ENCODE peak calls at places on chromosomes 6 and 20, in six cellular contexts. O is GM23338; D is CD8-positive, alpha-beta T cell; I is hepatocyte; A is A549; S is fibroblast of pulmonary artery. X is an unnamed sample.
A peak's percentile ranks its signal among the peaks of the same experiment; 100 is the strongest.

GRCh38 chr6:20408851-20409250 is 7.2 kb downstream of the E2F3 start:
- DNase-seq in D (no peak), O (no peak), S (no peak), A (no peak), I (no peak), X (no peak)

GRCh38 chr6:132286298-132287019 is 114.8 kb downstream of the MOXD1 start:
- DNase-seq in O (no peak), A (no peak), S (no peak), I (no peak), D (no peak), X (no peak)

GRCh38 chr6:4055420-4056041 is 23.4 kb downstream of the FAM217A start:
- DNase-seq in D (no peak), S (peak; percentile 82), A (peak; percentile 47), I (peak; percentile 74), O (no peak), X (no peak)

GRCh38 chr20:23266530-23267398 is 83.8 kb upstream of the NXT1 start:
- DNase-seq in D (no peak), O (no peak), A (no peak), S (no peak), I (no peak), X (no peak)

GRCh38 chr6:37068523-37069270 is 63.2 kb downstream of the FGD2 start:
- DNase-seq in I (no peak), S (no peak), D (no peak), A (no peak), O (no peak), X (no peak)

GRCh38 chr6:61809004-61809595 is 476.9 kb downstream of the KHDRBS2 start:
- DNase-seq in A (peak; percentile 0), O (peak; percentile 60), D (no peak), S (peak; percentile 13), I (peak; percentile 26), X (no peak)

GRCh38 chr6:106761160-106761559 is 131.8 kb downstream of the QRSL1 start:
- DNase-seq in O (no peak), D (no peak), A (no peak), S (no peak), I (no peak), X (no peak)

GRCh38 chr20:1108437-1108920 is 9.9 kb upstream of the PSMF1 start:
- DNase-seq in A (peak; percentile 75), O (peak; percentile 82), I (peak; percentile 67), S (peak; percentile 45), D (peak; percentile 70), X (peak; percentile 16)

GRCh38 chr6:31710490-31711219 is 4.0 kb downstream of the LY6G6F start:
- DNase-seq in D (no peak), O (no peak), S (no peak), I (no peak), A (no peak), X (no peak)

GRCh38 chr6:146943673-146944072 is 260.5 kb upstream of the STXBP5 start:
- DNase-seq in A (no peak), D (no peak), O (no peak), S (no peak), I (no peak), X (no peak)

GRCh38 chr6:151690303-151690702 is 117.2 kb upstream of the ESR1 start:
- DNase-seq in O (no peak), S (peak; percentile 12), I (no peak), D (no peak), A (no peak), X (no peak)

GRCh38 chr6:111456208-111456607 is 26.8 kb downstream of the REV3L start:
- DNase-seq in I (no peak), O (no peak), S (peak; percentile 36), A (no peak), D (no peak), X (no peak)

GRCh38 chr20:24166412-24166811 is 177.8 kb upstream of the GGTLC1 start:
- DNase-seq in I (no peak), S (no peak), A (no peak), D (no peak), O (no peak), X (no peak)

GRCh38 chr6:128882560-128882959 is 378 bp upstream of the LAMA2 start:
- DNase-seq in I (peak; percentile 9), S (no peak), A (no peak), O (peak; percentile 38), D (no peak), X (no peak)

GRCh38 chr6:128888444-128889175 is 5.7 kb downstream of the LAMA2 start:
- DNase-seq in D (no peak), A (no peak), I (no peak), O (no peak), S (no peak), X (no peak)

GRCh38 chr6:128885381-128885780 is 2.4 kb downstream of the LAMA2 start:
- DNase-seq in S (no peak), I (no peak), A (no peak), D (no peak), O (no peak), X (no peak)

DNA sequence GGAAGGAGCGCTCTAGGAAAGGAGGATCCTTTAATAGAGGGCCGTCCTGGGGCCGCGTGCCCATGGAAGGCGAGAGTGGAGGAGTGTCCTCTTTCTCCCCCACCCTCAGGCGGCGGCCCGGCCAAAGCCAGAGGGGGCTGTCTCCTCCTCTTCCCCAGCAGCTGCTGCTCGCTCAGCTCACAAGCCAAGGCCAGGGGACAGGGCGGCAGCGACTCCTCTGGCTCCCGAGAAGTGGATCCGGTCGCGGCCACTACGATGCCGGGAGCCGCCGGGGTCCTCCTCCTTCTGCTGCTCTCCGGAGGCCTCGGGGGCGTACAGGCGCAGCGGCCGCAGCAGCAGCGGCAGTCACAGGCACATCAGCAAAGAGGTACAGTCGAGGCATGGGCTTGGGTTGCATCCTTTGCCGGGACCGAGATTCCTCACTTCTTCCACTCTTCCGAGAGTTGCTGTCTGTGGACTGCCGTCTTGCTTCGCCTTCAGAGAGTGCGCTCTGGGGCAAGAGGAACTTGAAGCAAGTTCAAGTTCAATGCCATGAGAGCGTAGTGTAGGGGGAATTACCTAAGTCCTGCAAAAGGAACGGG is at the start of gene LAMA2:
- DNase-seq in D (no peak), A (no peak), I (peak; percentile 84), S (peak; percentile 82), O (peak; percentile 85), X (no peak)
- TF ChIP-seq CTCF in D (no peak), A (no peak), I (peak; percentile 10), S (no peak), O (no peak), X (no peak)

GRCh38 chr6:116767715-116768114 is 2.2 kb upstream of the FAM162B start:
- DNase-seq in I (no peak), D (no peak), S (no peak), A (no peak), O (no peak), X (no peak)
- TF ChIP-seq CTCF in I (no peak), D (no peak), S (no peak), A (no peak), O (no peak), X (no peak)

GRCh38 chr20:50726955-50727791 is 4.2 kb upstream of the PARD6B start:
- DNase-seq in A (no peak), S (no peak), D (no peak), O (no peak), I (no peak), X (no peak)

GRCh38 chr20:50723672-50724071 is 7.7 kb upstream of the PARD6B start:
- DNase-seq in O (no peak), A (no peak), I (no peak), D (no peak), S (no peak), X (no peak)

GRCh38 chr20:50724112-50724724 is 7.2 kb upstream of the PARD6B start:
- DNase-seq in A (no peak), I (no peak), D (no peak), O (no peak), S (no peak), X (no peak)

GRCh38 chr20:50725722-50726000 is 5.7 kb upstream of the PARD6B start:
- DNase-seq in S (no peak), D (no peak), O (no peak), I (no peak), A (no peak), X (no peak)

DNA sequence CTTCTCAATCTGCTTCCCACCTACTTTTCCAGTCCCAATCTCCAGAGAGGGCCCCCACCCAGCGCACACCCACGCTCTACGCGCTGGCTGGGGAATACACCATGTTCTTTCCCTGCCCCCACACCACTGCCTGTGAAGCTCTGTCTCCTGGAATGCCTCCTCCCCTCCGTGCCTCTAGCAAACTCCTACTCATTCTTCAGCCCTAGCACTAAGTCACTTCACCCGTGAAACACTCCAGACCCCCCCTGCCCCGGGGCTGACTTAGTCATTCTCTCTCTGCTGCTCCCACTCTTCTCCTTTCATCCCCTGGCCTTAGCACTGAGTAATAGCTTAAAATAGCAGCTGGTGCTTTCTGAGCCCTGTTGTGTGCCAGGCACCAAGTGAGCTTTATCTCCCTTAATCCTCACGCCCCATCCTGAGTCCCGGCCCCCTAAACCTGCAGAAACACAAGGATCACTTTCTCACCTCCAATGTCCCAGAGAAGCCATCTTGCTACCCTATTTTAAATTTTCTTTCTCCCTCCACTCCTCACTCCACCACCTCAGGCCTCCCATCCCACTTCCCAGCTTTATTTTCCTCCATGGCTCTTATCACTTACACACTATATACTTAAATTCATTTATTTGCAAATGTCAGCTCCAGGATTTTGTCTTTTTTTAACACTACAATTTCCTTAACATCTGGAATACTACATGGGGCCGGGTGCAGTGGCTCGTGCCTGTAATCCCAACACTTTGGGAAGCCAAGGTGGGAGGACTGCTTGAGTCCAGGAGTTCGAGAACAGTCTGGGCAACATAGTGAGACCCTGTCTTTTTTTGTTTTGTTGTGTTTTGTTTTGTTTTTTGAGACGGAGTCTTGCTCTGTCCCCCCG is 6.3 kb upstream of the PARD6B start:
- DNase-seq in O (peak; percentile 62), D (no peak), A (peak; percentile 73), S (peak; percentile 97), I (peak; percentile 94), X (peak; percentile 53)
- TF ChIP-seq CTCF in O (no peak), D (no peak), A (no peak), S (no peak), I (no peak), X (no peak)

GRCh38 chr6:30234361-30234760 is 21.2 kb upstream of the TRIM26 start:
- DNase-seq in I (no peak), O (no peak), A (no peak), S (peak; percentile 34), D (no peak), X (no peak)

DNA sequence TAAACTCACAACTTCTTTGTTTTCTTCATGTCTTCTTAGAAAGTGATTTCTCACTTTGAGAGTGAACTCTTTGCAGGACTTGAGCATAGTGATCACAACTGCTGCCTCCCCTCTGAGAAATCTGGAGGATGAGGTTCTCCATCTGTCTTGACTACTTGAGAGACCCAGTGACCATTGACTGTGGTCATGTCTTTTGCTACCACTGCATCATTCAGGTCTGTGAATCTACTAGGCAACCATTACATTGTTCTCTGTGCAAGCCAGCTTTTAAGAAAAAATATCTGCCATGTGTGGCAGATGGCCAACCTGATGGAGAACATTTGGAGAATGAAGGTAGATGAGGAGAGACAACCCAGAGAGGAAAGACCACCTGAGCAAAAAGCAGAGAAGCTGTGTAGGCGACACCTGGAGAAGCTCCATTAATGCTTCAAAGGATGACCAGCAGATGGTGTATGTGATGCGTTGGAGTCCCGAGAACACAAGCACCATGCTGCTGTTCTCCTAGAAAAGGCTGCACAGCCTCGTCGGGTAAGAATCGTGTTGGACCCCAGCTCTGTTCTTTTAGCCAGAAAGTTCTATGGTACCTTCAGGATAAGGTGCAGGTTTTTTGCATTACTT is 25.1 kb upstream of the TRIM26 start:
- DNase-seq in D (no peak), I (peak; percentile 23), S (peak; percentile 38), A (peak; percentile 31), O (peak; percentile 60), X (no peak)
- TF ChIP-seq CTCF in D (peak; percentile 40), I (peak; percentile 28), S (peak; percentile 48), A (peak; percentile 52), O (peak; percentile 44), X (peak; percentile 34)

X was measured in D721Med.